ENCODE peak calls at places on chromosomes 7 and 10, in five cellular contexts. A, G, P, D and U are unnamed samples.

GRCh38 chr10:91820144-91820543 is 21.9 kb downstream of the TNKS2 start:
- DNase-seq in G (no peak), A (no peak), D (no peak), P (no peak), U (no peak)

GRCh38 chr7:94701555-94701973 is 45.6 kb upstream of the SGCE start:
- DNase-seq in A (no peak), G (no peak), P (no peak), D (peak), U (no peak)

GRCh38 chr7:101507791-101508252 is 121.3 kb downstream of the MYL10 start:
- DNase-seq in G (peak), P (peak), A (no peak), D (peak), U (no peak)

GRCh38 chr7:133718131-133718530 is 409.0 kb upstream of the LRGUK start:
- DNase-seq in A (no peak), P (no peak), D (no peak), G (no peak), U (no peak)

GRCh38 chr7:116630932-116631449 is 41.0 kb upstream of the MET start:
- DNase-seq in A (peak), G (no peak), D (peak), P (no peak), U (peak)

GRCh38 chr7:102925962-102926825 is 13.4 kb downstream of the LRRC17 start:
- DNase-seq in A (no peak), P (no peak), G (no peak), D (peak), U (no peak)

GRCh38 chr7:70693300-70693689 is 438.6 kb upstream of the GALNT17 start:
- DNase-seq in P (no peak), D (peak), G (no peak), A (no peak), U (no peak)

GRCh38 chr10:21173433-21173963 is 276.4 kb upstream of the NEBL start:
- DNase-seq in D (no peak), A (no peak), P (no peak), G (no peak), U (peak)

GRCh38 chr7:103710247-103710646 is 264.2 kb upstream of the SLC26A5 start:
- DNase-seq in G (no peak), D (peak), A (no peak), P (no peak), U (no peak)

GRCh38 chr7:118232837-118233236 is 8.3 kb downstream of the ANKRD7 start:
- DNase-seq in A (no peak), D (no peak), P (no peak), G (no peak), U (no peak)

GRCh38 chr7:1025747-1026581 is 18.4 kb upstream of the GPR146 start:
- DNase-seq in A (no peak), D (no peak), G (no peak), P (no peak), U (no peak)

GRCh38 chr10:68938117-68938516 is 17.9 kb upstream of the DDX21 start:
- DNase-seq in G (no peak), P (no peak), D (no peak), A (no peak), U (no peak)

GRCh38 chr7:32470871-32471270 is 19.3 kb downstream of the LSM5 start:
- DNase-seq in G (no peak), D (no peak), A (no peak), P (no peak), U (no peak)

GRCh38 chr7:931871-932650 is 22.4 kb downstream of the ADAP1 start:
- DNase-seq in A (no peak), D (no peak), G (no peak), P (no peak), U (peak)

GRCh38 chr10:37226524-37226923 is 101.1 kb downstream of the ANKRD30A start:
- DNase-seq in A (no peak), D (no peak), G (no peak), P (no peak), U (no peak)

GRCh38 chr7:55381187-55381586 is 16.1 kb downstream of the LANCL2 start:
- DNase-seq in D (no peak), A (no peak), P (no peak), G (no peak), U (no peak)

GRCh38 chr7:1716263-1717094 is 46.4 kb downstream of the ELFN1 start:
- DNase-seq in D (peak), P (no peak), A (no peak), G (no peak), U (no peak)

GRCh38 chr10:29539398-29539797 is 95.4 kb downstream of the SVIL start:
- DNase-seq in D (no peak), G (no peak), P (no peak), A (no peak), U (no peak)